ENCODE peak calls at places on chromosomes 1 and 21, in eight cellular contexts. I is neuronal stem cell, F is astrocyte, U is body of pancreas, G is hepatocyte, O is Panc1, K is tibial artery, N is PC-3. J is an unnamed sample.

GRCh38 chr1:166977951-166978350 is 2.6 kb upstream of the ILDR2 start:
- DNase-seq in G (no peak), I (no peak), U (no peak), N (no peak), K (no peak), F (no peak), O (no peak), J (no peak)

GRCh38 chr1:50704126-50704525 is 255.9 kb downstream of the FAF1 start:
- DNase-seq in U (no peak), K (no peak), O (peak; percentile 36), G (peak; percentile 50), N (peak; percentile 73), F (no peak), I (peak; percentile 27), J (no peak)

GRCh38 chr1:173914366-173914871 is 2.7 kb downstream of the SERPINC1 start:
- DNase-seq in N (peak; percentile 53), I (no peak), G (peak; percentile 21), F (no peak), K (no peak), O (peak; percentile 10), U (peak; percentile 56), J (no peak)

GRCh38 chr21:41750051-41750450 is 16.8 kb downstream of the RIPK4 start:
- DNase-seq in O (no peak), K (no peak), U (no peak), G (no peak), F (no peak), I (no peak), N (peak; percentile 50), J (no peak)

GRCh38 chr1:200306954-200307754 is 102.7 kb downstream of the ZNF281 start:
- DNase-seq in N (peak; percentile 81), K (no peak), I (no peak), O (no peak), U (no peak), F (no peak), G (peak; percentile 42), J (no peak)

GRCh38 chr1:85580046-85580411 is 532 bp upstream of the CCN1 start:
- DNase-seq in N (peak; percentile 79), G (peak; percentile 57), U (no peak), F (peak; percentile 84), K (peak; percentile 76), O (peak; percentile 85), I (no peak), J (no peak)

GRCh38 chr1:181359012-181359411 is 124.3 kb upstream of the CACNA1E start:
- DNase-seq in U (no peak), F (no peak), K (no peak), N (no peak), I (no peak), G (no peak), O (no peak), J (no peak)

GRCh38 chr21:17930102-17930501 is 110.9 kb upstream of the C21orf91 start:
- DNase-seq in O (no peak), K (no peak), N (no peak), F (no peak), G (no peak), I (no peak), U (no peak), J (no peak)

GRCh38 chr21:39300587-39300986 is 12.8 kb downstream of the BRWD1 start:
- DNase-seq in F (no peak), I (no peak), N (no peak), U (no peak), G (no peak), K (no peak), O (no peak), J (no peak)

GRCh38 chr1:37478451-37478871 is 4.1 kb downstream of the ZC3H12A start:
- DNase-seq in I (no peak), U (no peak), K (no peak), O (no peak), F (peak; percentile 76), N (peak; percentile 71), G (peak; percentile 22), J (no peak)

GRCh38 chr1:225430301-225430700 is 2.5 kb upstream of the LBR start:
- DNase-seq in O (no peak), N (no peak), K (no peak), U (no peak), G (no peak), F (no peak), I (no peak), J (no peak)

GRCh38 chr21:31397515-31397926 is 53.5 kb upstream of the TIAM1 start:
- DNase-seq in K (no peak), N (no peak), I (no peak), F (no peak), U (no peak), O (no peak), G (peak; percentile 26), J (no peak)

GRCh38 chr1:57124768-57125446 is 159.1 kb upstream of the C8B start:
- DNase-seq in G (no peak), U (no peak), O (no peak), K (no peak), F (peak; percentile 56), I (no peak), N (peak; percentile 6), J (no peak)

GRCh38 chr1:114033961-114034360 is 54.7 kb downstream of the OLFML3 start:
- DNase-seq in K (no peak), N (peak; percentile 88), G (no peak), O (no peak), I (no peak), U (no peak), F (no peak), J (no peak)

GRCh38 chr1:25692560-25692959 is 76.0 kb downstream of the MAN1C1 start:
- DNase-seq in F (no peak), I (no peak), G (no peak), O (no peak), K (no peak), U (no peak), N (no peak), J (no peak)

GRCh38 chr1:186950547-186950946 is 121.8 kb downstream of the PLA2G4A start:
- DNase-seq in K (no peak), F (peak; percentile 50), U (no peak), I (no peak), G (no peak), O (no peak), N (peak; percentile 87), J (no peak)

GRCh38 chr1:226875641-226876295 is 5.4 kb downstream of the PSEN2 start:
- DNase-seq in O (no peak), U (peak; percentile 77), F (peak; percentile 47), N (peak; percentile 84), I (no peak), G (peak; percentile 78), K (peak; percentile 56), J (no peak)

GRCh38 chr1:168369655-168370054 is 89.0 kb downstream of the TBX19 start:
- DNase-seq in K (no peak), G (no peak), N (no peak), U (no peak), O (no peak), F (no peak), I (no peak), J (no peak)

DNA sequence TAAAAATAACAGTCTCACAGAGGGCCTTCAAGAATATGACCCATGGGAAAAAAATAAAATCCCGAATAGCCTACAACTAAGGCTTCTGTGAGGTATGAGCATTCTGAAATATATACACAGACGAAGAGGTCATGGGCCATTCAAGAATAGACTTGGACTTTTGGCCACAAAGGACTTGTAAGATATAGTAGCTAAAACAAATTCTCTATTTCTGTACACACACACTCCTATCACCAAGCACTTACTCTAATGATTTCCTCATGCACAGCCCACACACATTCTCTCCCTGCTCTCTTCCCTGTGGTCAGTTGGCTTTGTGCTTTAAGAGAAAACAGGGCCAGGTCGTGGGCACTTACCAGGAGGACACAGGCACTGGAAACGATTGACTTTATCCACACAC is 69.7 kb upstream of the ADAM30 start:
- DNase-seq in K (no peak), I (no peak), N (no peak), F (peak; percentile 82), G (no peak), U (no peak), O (no peak), J (no peak)
- H3K27ac ChIP-seq in K (peak overlapping the region; percentile 53), I (no peak overlapping the region), N (no peak overlapping the region), F (peak overlapping the region; percentile 20), G (no peak overlapping the region), U (no peak overlapping the region), O (no peak overlapping the region), J (no peak overlapping the region)

GRCh38 chr1:31584869-31585735 is 8.8 kb downstream of the TINAGL1 start:
- DNase-seq in N (no peak), G (no peak), K (peak; percentile 67), U (no peak), O (no peak), I (no peak), F (no peak), J (no peak)
- H3K4me1 ChIP-seq in N (peaks cover 71% of the 10 kb centered on the region), G (peaks cover 47% of the 10 kb centered on the region), K (peaks cover 85% of the 10 kb centered on the region), U (peaks cover 54% of the 10 kb centered on the region), O (peaks cover 34% of the 10 kb centered on the region), I (peaks cover 2% of the 10 kb centered on the region), F (peaks cover 31% of the 10 kb centered on the region), J (peaks cover 54% of the 10 kb centered on the region)

DNA sequence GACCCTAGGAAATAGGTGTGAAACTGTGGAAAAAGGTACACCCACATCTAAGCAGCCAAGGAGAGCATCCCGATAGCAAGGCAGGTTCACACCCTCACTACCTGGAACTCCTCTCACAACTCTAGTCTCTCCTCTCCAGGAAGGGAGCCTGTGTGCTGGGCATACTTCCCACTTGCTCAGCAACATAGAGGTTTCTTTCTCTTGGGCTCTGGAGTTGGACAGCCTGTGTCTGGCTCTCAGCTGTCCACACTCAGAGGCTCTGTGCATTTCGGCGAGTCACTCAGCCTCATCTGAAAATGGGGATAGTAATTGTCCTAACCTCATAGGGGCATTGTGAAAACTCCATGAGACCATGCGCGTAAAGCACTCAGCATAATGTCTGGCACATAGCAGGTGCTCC is 29.6 kb upstream of the VWA5B1 start:
- DNase-seq in K (no peak), G (no peak), O (no peak), F (no peak), I (no peak), U (no peak), N (no peak), J (no peak)
- H3K4me3 ChIP-seq in K (no peak overlapping the region), G (no peak overlapping the region), O (no peak overlapping the region), F (no peak overlapping the region), I (no peak overlapping the region), U (no peak overlapping the region), N (no peak overlapping the region), J (no peak overlapping the region)

GRCh38 chr21:44846485-44847260 is 26.8 kb downstream of the PTTG1IP start:
- DNase-seq in U (no peak), G (peak; percentile 45), I (no peak), F (peak; percentile 44), K (peak; percentile 85), O (no peak), N (peak; percentile 51), J (no peak)

GRCh38 chr21:44845418-44846200 is 27.7 kb upstream of the SUMO3 start:
- DNase-seq in N (peak; percentile 66), U (peak; percentile 26), I (peak; percentile 55), K (peak; percentile 79), F (peak; percentile 18), O (no peak), G (peak; percentile 81), J (no peak)

GRCh38 chr21:44847261-44848056 is 26.0 kb downstream of the PTTG1IP start:
- DNase-seq in O (no peak), K (peak; percentile 49), F (no peak), N (no peak), G (no peak), U (no peak), I (no peak), J (no peak)

GRCh38 chr21:44844256-44844655 is 26.4 kb upstream of the SUMO3 start:
- DNase-seq in K (peak; percentile 62), F (no peak), N (no peak), G (no peak), I (no peak), U (no peak), O (no peak), J (no peak)

DNA sequence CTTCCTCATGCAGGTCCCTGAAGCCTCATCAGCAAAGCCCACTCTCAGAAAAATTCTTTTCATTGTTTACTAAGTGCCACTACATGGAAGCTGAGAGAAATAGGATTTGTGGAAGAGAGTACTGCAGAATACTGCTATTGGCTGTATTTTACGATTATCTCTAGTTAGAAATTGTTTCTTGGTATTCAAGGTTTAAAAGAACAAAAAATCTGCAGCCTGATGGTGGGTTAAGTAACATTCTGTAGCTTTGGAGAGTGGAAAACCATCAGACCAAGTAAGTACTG is 27.3 kb downstream of the PTTG1IP start:
- DNase-seq in K (no peak), O (no peak), F (no peak), I (no peak), N (no peak), U (no peak), G (no peak), J (no peak)
- H3K27ac ChIP-seq in K (no peak overlapping the region), O (peak overlapping the region; percentile 68), F (no peak overlapping the region), I (no peak overlapping the region), N (peak overlapping the region; percentile 7), U (no peak overlapping the region), G (peak overlapping the region; percentile 45), J (peak overlapping the region; percentile 26)